ENCODE peak calls at places on chromosomes 16 and 17, in four cellular contexts. M is fibroblast of the conjunctiva, K is GM03348, O is GM12865. R is an unnamed sample.

GRCh38 chr17:835263-835662 is 53.1 kb downstream of the MRM3 start:
- DNase-seq in M (peak; percentile 93), K (peak; percentile 91), O (no peak), R (no peak)

GRCh38 chr17:9151091-9151490 is 129.8 kb downstream of the NTN1 start:
- DNase-seq in M (no peak), K (no peak), O (no peak), R (no peak)

GRCh38 chr17:42251115-42251514 is 25.1 kb downstream of the STAT5B start:
- DNase-seq in O (no peak), M (no peak), K (peak; percentile 26), R (no peak)

GRCh38 chr16:29678691-29679267 is at the start of gene QPRT:
- DNase-seq in O (peak; percentile 76), M (peak; percentile 33), K (peak; percentile 42), R (peak; percentile 76)

GRCh38 chr17:77941004-77941403 is 17.5 kb upstream of the TNRC6C start:
- DNase-seq in K (no peak), M (no peak), O (no peak), R (no peak)

GRCh38 chr17:34892864-34893263 is 68.4 kb downstream of the CCT6B start:
- DNase-seq in K (peak; percentile 28), O (peak; percentile 5), M (no peak), R (peak; percentile 53)

GRCh38 chr16:66287416-66287815 is 79.1 kb upstream of the CDH5 start:
- DNase-seq in M (no peak), O (no peak), K (no peak), R (no peak)

GRCh38 chr17:73411330-73411747 is 99.5 kb upstream of the CDC42EP4 start:
- DNase-seq in O (no peak), K (no peak), M (no peak), R (no peak)

GRCh38 chr17:3965123-3965800 is 1.0 kb upstream of the ATP2A3 start:
- DNase-seq in O (peak; percentile 87), M (no peak), K (peak; percentile 66), R (peak; percentile 80)

GRCh38 chr17:45963258-45963657 is 35.8 kb upstream of the STH start:
- DNase-seq in O (no peak), M (no peak), K (no peak), R (no peak)

R was measured in RPMI8226.